ENCODE peak calls at places on chromosomes 7 and 10, in nine cellular contexts. J, I, K, E, O, N, Y, A and L are unnamed samples.

GRCh38 chr7:71683382-71683781 is 551.4 kb downstream of the GALNT17 start:
- DNase-seq in J (no peak), I (peak; percentile 12), E (no peak), Y (no peak), K (no peak), O (no peak), N (no peak), A (no peak), L (no peak)

GRCh38 chr10:103693070-103693811 is 162.1 kb downstream of the SH3PXD2A start:
- DNase-seq in E (peak; percentile 31), I (no peak), Y (no peak), J (no peak), K (peak; percentile 60), A (peak; percentile 57), N (peak; percentile 68), O (peak; percentile 84), L (peak; percentile 60)

GRCh38 chr7:100516135-100516812 is 22.7 kb upstream of the AGFG2 start:
- DNase-seq in O (peak; percentile 53), K (no peak), N (peak; percentile 21), J (peak; percentile 60), E (peak; percentile 31), I (no peak), A (no peak), Y (peak; percentile 97), L (peak; percentile 63)

GRCh38 chr10:97858001-97858439 is 8.4 kb downstream of the GOLGA7B start:
- DNase-seq in K (no peak), J (no peak), E (no peak), Y (no peak), O (no peak), I (no peak), A (no peak), N (peak; percentile 44), L (peak; percentile 45)

GRCh38 chr10:34102917-34103506 is 712.1 kb downstream of the PARD3 start:
- DNase-seq in Y (no peak), A (no peak), E (no peak), I (no peak), K (no peak), N (no peak), O (no peak), J (no peak), L (no peak)

GRCh38 chr10:28254290-28254985 is 48.4 kb downstream of the MPP7 start:
- DNase-seq in I (peak; percentile 45), J (no peak), A (no peak), K (no peak), E (no peak), O (no peak), N (peak; percentile 20), Y (peak; percentile 62), L (no peak)

GRCh38 chr7:77244222-77244934 is 44.8 kb upstream of the FGL2 start:
- DNase-seq in I (no peak), A (no peak), J (no peak), Y (no peak), E (no peak), N (no peak), O (no peak), K (no peak), L (no peak)

GRCh38 chr10:2759203-2759602 is 308.1 kb upstream of the PFKP start:
- DNase-seq in N (no peak), E (no peak), I (no peak), Y (no peak), A (no peak), O (no peak), J (no peak), K (no peak), L (no peak)

GRCh38 chr10:72175166-72175565 is 40.6 kb upstream of the ANAPC16 start:
- DNase-seq in I (no peak), J (no peak), K (no peak), Y (peak; percentile 55), E (no peak), A (no peak), O (no peak), N (no peak), L (no peak)

GRCh38 chr7:69864822-69865221 is 266.5 kb downstream of the AUTS2 start:
- DNase-seq in N (no peak), A (no peak), J (no peak), K (no peak), O (no peak), E (no peak), Y (no peak), I (no peak), L (no peak)

GRCh38 chr10:93215312-93215711 is 141.6 kb downstream of the CYP26A1 start:
- DNase-seq in J (no peak), O (no peak), Y (no peak), A (no peak), K (no peak), E (no peak), I (no peak), N (no peak), L (no peak)

GRCh38 chr10:46539596-46540411 is 16.7 kb downstream of the GPRIN2 start:
- DNase-seq in N (peak; percentile 81), J (peak; percentile 11), A (no peak), O (no peak), E (peak; percentile 15), Y (peak; percentile 83), K (peak; percentile 4), I (peak; percentile 6), L (peak; percentile 1)

GRCh38 chr7:100867040-100867795 is at the start of gene TRIP6:
- DNase-seq in N (peak; percentile 93), K (peak; percentile 54), I (peak; percentile 95), Y (peak; percentile 96), J (peak; percentile 89), E (peak; percentile 87), A (peak; percentile 91), O (peak; percentile 89), L (peak; percentile 79)

GRCh38 chr7:74164985-74165456 is 9.1 kb upstream of the EIF4H start:
- DNase-seq in N (no peak), A (no peak), I (peak; percentile 66), K (peak; percentile 22), E (no peak), Y (no peak), J (no peak), O (no peak), L (no peak)

GRCh38 chr7:519429-519973 is at the start of gene PDGFA:
- DNase-seq in N (peak; percentile 85), Y (no peak), O (peak; percentile 69), I (peak; percentile 45), E (no peak), K (peak; percentile 59), J (no peak), A (no peak), L (peak; percentile 27)

GRCh38 chr10:71752391-71753090 is 20.8 kb downstream of the VSIR start:
- DNase-seq in O (no peak), Y (no peak), J (no peak), K (peak; percentile 30), A (no peak), N (no peak), E (peak; percentile 70), I (no peak), L (no peak)

GRCh38 chr10:103458720-103459119 is at the start of gene CALHM1:
- DNase-seq in I (no peak), J (no peak), O (peak; percentile 87), Y (no peak), A (no peak), N (peak; percentile 36), E (no peak), K (no peak), L (peak; percentile 55)

GRCh38 chr10:60618861-60619260 is 159.4 kb upstream of the CDK1 start:
- DNase-seq in O (no peak), K (no peak), A (no peak), E (no peak), N (no peak), I (no peak), Y (no peak), J (no peak), L (no peak)
- TF ChIP-seq CTCF in O (no peak), K (no peak), A (no peak), E (no peak), N (no peak), I (no peak), Y (no peak), J (no peak), L (no peak)

GRCh38 chr7:17530741-17531417 is 232.4 kb downstream of the AHR start:
- DNase-seq in A (no peak), I (no peak), N (no peak), O (peak; percentile 30), Y (peak; percentile 51), E (no peak), J (no peak), K (no peak), L (no peak)
- TF ChIP-seq CTCF in A (peak; percentile 22), I (peak; percentile 37), N (peak; percentile 30), O (no peak), Y (no peak), E (no peak), J (peak; percentile 17), K (no peak), L (peak; percentile 42)

GRCh38 chr10:123166618-123167017 is 12.4 kb downstream of the BUB3 start:
- DNase-seq in A (no peak), E (no peak), O (no peak), Y (no peak), J (no peak), K (no peak), N (no peak), I (no peak), L (no peak)

GRCh38 chr10:123160311-123160980 is 6.2 kb downstream of the BUB3 start:
- DNase-seq in J (no peak), O (no peak), I (no peak), E (no peak), K (no peak), Y (no peak), N (no peak), A (no peak), L (peak; percentile 57)

GRCh38 chr10:123170961-123171360 is 16.8 kb downstream of the BUB3 start:
- DNase-seq in J (no peak), N (no peak), E (no peak), K (no peak), A (no peak), O (no peak), I (no peak), Y (no peak), L (no peak)

GRCh38 chr10:123165445-123166072 is 11.4 kb downstream of the BUB3 start:
- DNase-seq in O (no peak), A (no peak), N (no peak), I (no peak), Y (no peak), J (no peak), E (no peak), K (no peak), L (no peak)
- TF ChIP-seq CTCF in O (no peak), A (no peak), N (no peak), I (no peak), Y (peak; percentile 7), J (no peak), E (no peak), K (no peak), L (no peak)

GRCh38 chr7:134622303-134622995 is 24.2 kb upstream of the BPGM start:
- DNase-seq in O (no peak), N (no peak), J (no peak), Y (no peak), I (no peak), E (no peak), A (no peak), K (no peak), L (no peak)
- TF ChIP-seq CTCF in O (no peak), N (no peak), J (no peak), Y (no peak), I (no peak), E (no peak), A (no peak), K (no peak), L (no peak)

DNA sequence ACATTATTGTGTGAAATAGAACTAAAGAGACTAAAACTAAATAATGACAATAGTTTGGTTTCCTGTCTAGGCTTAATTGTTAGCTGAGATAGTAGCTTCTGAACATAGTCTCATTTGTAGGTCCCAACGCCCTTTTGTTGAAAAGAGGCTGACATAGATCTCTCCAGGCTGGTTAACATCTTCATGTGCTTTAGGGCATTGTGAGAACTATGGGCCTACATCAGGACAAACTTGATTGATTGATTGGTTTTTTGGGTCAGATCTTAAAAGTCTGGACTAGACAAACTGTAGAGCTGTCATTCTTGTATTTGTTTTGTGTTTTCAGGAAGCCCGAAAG is 869 bp downstream of the CHCHD1 start:
- DNase-seq in I (no peak), J (no peak), K (no peak), N (no peak), Y (no peak), E (no peak), O (no peak), A (no peak), L (no peak)
- TF ChIP-seq CTCF in I (no peak), J (no peak), K (no peak), N (no peak), Y (no peak), E (no peak), O (no peak), A (no peak), L (no peak)